ENCODE peak calls at places on chromosomes 16 and 17, in six cellular contexts. X is MM.1S, N is stomach, R is A549, E is tibial artery, T is PC-3. H is an unnamed sample.

GRCh38 chr17:3798273-3799180 is 2.5 kb downstream of the ITGAE start:
- DNase-seq in X (no peak), N (no peak), R (no peak), E (no peak), T (peak; percentile 13), H (no peak)

GRCh38 chr17:59707971-59708425 is 544 bp downstream of the VMP1 start:
- DNase-seq in X (no peak), N (no peak), R (peak; percentile 40), E (no peak), T (no peak), H (peak; percentile 4)

GRCh38 chr17:82475458-82475857 is 16.9 kb downstream of the NARF start:
- DNase-seq in X (no peak), N (no peak), R (no peak), E (no peak), T (peak; percentile 30), H (no peak)

GRCh38 chr17:42251115-42251514 is 25.1 kb downstream of the STAT5B start:
- DNase-seq in X (no peak), N (no peak), R (peak; percentile 62), E (no peak), T (no peak), H (no peak)

GRCh38 chr16:11258553-11259287 is 2.7 kb upstream of the SOCS1 start:
- DNase-seq in X (peak; percentile 96), N (peak; percentile 83), R (no peak), E (peak; percentile 62), T (no peak), H (peak; percentile 69)

GRCh38 chr16:87358696-87359095 is 24.9 kb downstream of the FBXO31 start:
- DNase-seq in X (no peak), N (no peak), R (no peak), E (no peak), T (no peak), H (no peak)

GRCh38 chr16:15672514-15673167 is 22.6 kb downstream of the NDE1 start:
- DNase-seq in X (no peak), N (peak; percentile 70), R (peak; percentile 84), E (peak; percentile 98), T (peak; percentile 92), H (peak; percentile 93)

GRCh38 chr17:72510454-72511016 is 389.7 kb downstream of the SOX9 start:
- DNase-seq in X (peak; percentile 90), N (no peak), R (no peak), E (no peak), T (peak; percentile 28), H (no peak)

GRCh38 chr16:69463876-69464275 is 39.5 kb downstream of the CYB5B start:
- DNase-seq in X (no peak), N (no peak), R (no peak), E (no peak), T (no peak), H (no peak)

GRCh38 chr16:78105517-78105916 is 6.1 kb downstream of the WWOX start:
- DNase-seq in X (no peak), N (no peak), R (no peak), E (no peak), T (no peak), H (no peak)

GRCh38 chr17:69451416-69452394 is 37.2 kb downstream of the MAP2K6 start:
- DNase-seq in X (peak; percentile 37), N (no peak), R (no peak), E (no peak), T (no peak), H (no peak)

GRCh38 chr16:69298261-69298660 is 12.9 kb upstream of the VPS4A start:
- DNase-seq in X (no peak), N (no peak), R (no peak), E (no peak), T (no peak), H (no peak)

GRCh38 chr17:63534078-63534570 is 11.0 kb downstream of the KCNH6 start:
- DNase-seq in X (no peak), N (no peak), R (no peak), E (no peak), T (no peak), H (no peak)

GRCh38 chr16:22736791-22737190 is 77.2 kb upstream of the HS3ST2 start:
- DNase-seq in X (no peak), N (no peak), R (no peak), E (no peak), T (no peak), H (no peak)

GRCh38 chr17:57898487-57899311 is 48.9 kb upstream of the MRPS23 start:
- DNase-seq in X (no peak), N (peak; percentile 72), R (no peak), E (peak; percentile 51), T (no peak), H (no peak)

GRCh38 chr17:3977387-3977786 is 13.2 kb upstream of the ATP2A3 start:
- DNase-seq in X (no peak), N (no peak), R (no peak), E (no peak), T (no peak), H (no peak)

DNA sequence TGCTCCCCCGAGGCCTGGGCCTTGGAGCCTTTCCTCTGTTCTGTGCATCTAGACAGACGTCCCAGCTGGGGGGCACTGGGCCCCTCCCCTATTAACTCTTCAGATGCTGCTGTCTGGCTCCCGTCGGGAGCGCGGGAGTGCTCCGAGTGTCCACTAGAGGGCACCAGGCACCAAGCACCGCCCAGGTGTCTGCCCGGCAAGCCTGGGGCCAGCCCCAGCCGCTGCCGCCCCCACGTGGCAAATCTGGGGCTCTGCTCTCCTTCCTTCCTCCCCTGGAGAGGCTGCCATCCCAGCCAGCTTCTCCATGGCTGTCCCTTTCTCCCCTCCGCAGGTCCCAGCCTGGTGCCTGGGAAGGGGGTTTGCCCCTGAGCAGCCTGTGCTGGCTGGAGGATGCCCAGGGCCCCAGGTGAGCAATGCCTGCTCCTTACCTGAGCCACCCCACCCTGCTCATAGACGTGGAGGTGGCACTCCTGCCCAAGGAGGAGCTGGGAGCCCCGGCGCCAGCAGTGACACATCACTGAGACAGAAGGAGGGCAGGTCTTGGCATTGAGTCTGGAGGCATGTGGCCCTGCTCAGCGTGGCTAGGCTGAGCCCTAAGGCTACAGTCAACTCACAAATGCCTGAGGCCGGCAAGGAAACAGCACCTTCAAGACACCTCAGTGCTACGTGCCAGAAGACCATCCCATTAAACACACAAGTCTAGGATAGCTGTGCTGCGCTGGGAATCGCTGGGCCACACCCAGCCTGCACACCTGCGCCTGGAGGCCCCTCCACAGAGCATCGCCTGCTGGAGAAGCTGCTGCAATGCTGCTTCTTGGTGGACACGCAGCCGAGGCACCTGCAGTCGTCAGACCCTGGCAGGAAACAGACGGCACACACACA is 19.7 kb downstream of the TMEM235 start:
- DNase-seq in X (peak; percentile 84), N (peak; percentile 87), R (peak; percentile 98), E (peak; percentile 67), T (peak; percentile 94), H (peak; percentile 70)
- H3K4me3 ChIP-seq in X (peak overlapping the region; percentile 45), N (no peak overlapping the region), R (no peak overlapping the region), E (no peak overlapping the region), T (peak overlapping the region; percentile 54), H (peak overlapping the region; percentile 73)

DNA sequence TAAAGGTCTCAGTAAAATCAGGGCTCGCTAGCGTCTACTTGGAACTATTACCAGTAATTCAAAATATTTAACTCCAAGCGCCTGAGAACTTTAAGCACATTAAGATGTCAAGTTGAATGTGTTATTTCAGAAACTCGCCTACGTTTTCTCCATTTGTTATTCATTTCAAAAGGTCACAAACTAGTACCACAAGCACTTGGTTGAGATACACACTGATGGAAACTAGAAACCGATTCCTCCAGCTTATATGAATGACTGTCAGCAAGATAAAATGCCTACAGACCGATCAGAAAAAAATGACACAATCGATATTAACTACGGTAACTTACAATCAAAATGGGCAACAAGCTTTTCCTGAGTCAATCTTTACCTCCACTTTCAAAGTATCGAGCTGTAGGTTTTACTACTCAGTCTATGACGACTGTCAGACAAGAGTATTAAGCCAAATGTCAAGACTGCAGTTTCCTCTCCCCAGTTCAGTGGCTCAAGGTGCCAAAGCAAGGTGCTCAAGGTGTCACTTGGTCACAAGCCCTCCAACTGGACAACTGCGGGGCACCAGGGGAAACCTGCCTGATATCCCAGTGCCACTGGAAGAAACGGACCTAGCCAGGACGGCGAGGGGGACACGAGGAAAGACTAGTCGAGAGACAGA is 694 bp downstream of the SRP68 start:
- DNase-seq in X (peak; percentile 30), N (no peak), R (no peak), E (no peak), T (no peak), H (no peak)
- H3K27ac ChIP-seq in X (peak overlapping the region; percentile 51), N (peak overlapping the region; percentile 71), R (peak overlapping the region; percentile 87), E (peak overlapping the region; percentile 80), T (peak overlapping the region; percentile 33), H (peak overlapping the region; percentile 93)

DNA sequence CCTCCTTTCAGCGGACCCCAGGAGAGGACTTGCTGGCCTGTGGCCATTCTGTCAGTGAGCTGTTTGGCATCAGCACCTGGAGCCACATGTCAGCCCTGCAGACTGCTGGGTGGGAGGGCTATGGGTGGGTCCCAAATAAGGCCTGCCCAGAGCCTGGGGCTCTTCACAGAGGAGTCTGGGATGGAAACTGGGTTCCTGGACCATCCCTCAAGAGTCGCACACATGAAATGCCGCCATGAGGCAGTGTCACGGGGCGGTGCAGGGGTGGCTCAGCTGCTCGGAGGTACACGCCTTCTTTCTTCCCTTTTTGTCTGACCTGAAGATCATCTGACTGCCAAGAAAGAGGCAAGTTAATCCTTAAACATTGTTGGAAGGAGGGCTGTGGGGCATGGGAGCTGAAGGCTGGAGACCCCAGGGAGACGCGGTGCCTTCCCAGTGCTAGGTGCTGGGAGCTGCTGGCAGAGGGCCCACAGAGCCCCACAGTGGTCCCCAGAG is 14.8 kb downstream of the MPRIP start:
- DNase-seq in X (no peak), N (peak; percentile 19), R (no peak), E (no peak), T (no peak), H (no peak)
- H3K4me1 ChIP-seq in X (no peaks in the 10 kb centered on the region), N (peaks cover 92% of the 10 kb centered on the region), R (peaks cover 99% of the 10 kb centered on the region), E (peaks cover 88% of the 10 kb centered on the region), T (peaks cover 23% of the 10 kb centered on the region), H (peaks cover 14% of the 10 kb centered on the region)

DNA sequence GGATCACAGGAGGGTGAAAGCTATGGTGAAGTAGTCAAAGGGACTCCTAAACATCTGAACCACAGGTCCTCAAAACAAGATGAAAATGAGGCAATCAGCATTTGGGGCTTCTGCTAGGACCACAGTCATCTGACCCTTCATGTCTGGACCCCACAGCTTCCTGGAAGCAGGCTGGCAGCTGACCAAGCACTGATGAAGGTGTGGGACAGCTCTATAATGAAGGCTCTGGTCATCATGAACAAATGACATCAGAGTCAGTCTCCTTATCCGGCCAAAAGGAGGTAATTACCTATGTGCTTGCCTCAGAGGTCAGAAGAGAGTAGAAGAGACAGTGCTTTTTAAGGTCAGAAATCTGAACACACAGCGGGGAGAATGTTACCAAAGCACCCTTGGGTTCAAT is 101.2 kb upstream of the GNAO1 start:
- DNase-seq in X (no peak), N (no peak), R (no peak), E (no peak), T (no peak), H (no peak)
- H3K4me3 ChIP-seq in X (no peak overlapping the region), N (no peak overlapping the region), R (no peak overlapping the region), E (no peak overlapping the region), T (no peak overlapping the region), H (no peak overlapping the region)

GRCh38 chr16:3481696-3482658 is 13.3 kb downstream of the C16orf90 start:
- DNase-seq in X (no peak), N (no peak), R (no peak), E (no peak), T (no peak), H (no peak)
- H3K27ac ChIP-seq in X (no peak overlapping the region), N (no peak overlapping the region), R (no peak overlapping the region), E (no peak overlapping the region), T (no peak overlapping the region), H (no peak overlapping the region)

H was measured in naive thymus-derived CD4-positive, alpha-beta T cell.